ENCODE peak calls at places on chromosomes 3 and 15, in five cellular contexts. One of them, this sample, is unnamed.

GRCh38 chr15:60679256-60679655 is 200.3 kb upstream of the ICE2 start:
- DNase-seq in fibroblast of pulmonary artery: no peak
- DNase-seq in body of pancreas: no peak
- DNase-seq in astrocyte: peak; percentile 72
- DNase-seq in tibial nerve: no peak
- DNase-seq in this sample: no peak

GRCh38 chr3:123335007-123335670 is 113.8 kb downstream of the ADCY5 start:
- DNase-seq in tibial nerve: no peak
- DNase-seq in body of pancreas: no peak
- DNase-seq in astrocyte: no peak
- DNase-seq in fibroblast of pulmonary artery: no peak
- DNase-seq in this sample: no peak

GRCh38 chr3:79767194-79767952 is 425 bp downstream of the ROBO1 start:
- DNase-seq in astrocyte: peak; percentile 14
- DNase-seq in fibroblast of pulmonary artery: peak; percentile 4
- DNase-seq in tibial nerve: no peak
- DNase-seq in body of pancreas: no peak
- DNase-seq in this sample: no peak

GRCh38 chr3:50388021-50388719 is 28.8 kb upstream of the TMEM115 start:
- DNase-seq in body of pancreas: peak; percentile 73
- DNase-seq in astrocyte: no peak
- DNase-seq in fibroblast of pulmonary artery: no peak
- DNase-seq in tibial nerve: no peak
- DNase-seq in this sample: no peak

GRCh38 chr3:134473868-134474546 is 11.8 kb downstream of the ANAPC13 start:
- DNase-seq in astrocyte: peak; percentile 71
- DNase-seq in fibroblast of pulmonary artery: peak; percentile 82
- DNase-seq in tibial nerve: peak; percentile 76
- DNase-seq in body of pancreas: peak; percentile 83
- DNase-seq in this sample: no peak

GRCh38 chr15:53837263-53837662 is 77.8 kb upstream of the WDR72 start:
- DNase-seq in body of pancreas: peak; percentile 84
- DNase-seq in astrocyte: no peak
- DNase-seq in fibroblast of pulmonary artery: no peak
- DNase-seq in tibial nerve: no peak
- DNase-seq in this sample: no peak

GRCh38 chr15:69468241-69469121 is 15.9 kb downstream of the RPLP1 start:
- DNase-seq in astrocyte: peak; percentile 91
- DNase-seq in body of pancreas: peak; percentile 53
- DNase-seq in fibroblast of pulmonary artery: peak; percentile 33
- DNase-seq in tibial nerve: no peak
- DNase-seq in this sample: no peak

GRCh38 chr3:66582721-66583141 is 81.9 kb upstream of the LRIG1 start:
- DNase-seq in body of pancreas: no peak
- DNase-seq in fibroblast of pulmonary artery: no peak
- DNase-seq in astrocyte: peak; percentile 44
- DNase-seq in tibial nerve: peak; percentile 25
- DNase-seq in this sample: peak; percentile 72

GRCh38 chr3:196499061-196499460 is 4.5 kb downstream of the RNF168 start:
- DNase-seq in body of pancreas: no peak
- DNase-seq in fibroblast of pulmonary artery: peak; percentile 21
- DNase-seq in astrocyte: peak; percentile 75
- DNase-seq in tibial nerve: no peak
- DNase-seq in this sample: no peak

GRCh38 chr3:131998027-131998426 is 36.8 kb downstream of the CPNE4 start:
- DNase-seq in astrocyte: no peak
- DNase-seq in tibial nerve: no peak
- DNase-seq in body of pancreas: no peak
- DNase-seq in fibroblast of pulmonary artery: no peak
- DNase-seq in this sample: no peak

GRCh38 chr15:68888419-68888818 is 41.9 kb upstream of the SPESP1 start:
- DNase-seq in fibroblast of pulmonary artery: no peak
- DNase-seq in tibial nerve: no peak
- DNase-seq in body of pancreas: no peak
- DNase-seq in astrocyte: no peak
- DNase-seq in this sample: no peak

GRCh38 chr3:127525373-127525772 is 65.2 kb downstream of the TPRA1 start:
- DNase-seq in body of pancreas: no peak
- DNase-seq in fibroblast of pulmonary artery: peak; percentile 75
- DNase-seq in astrocyte: peak; percentile 80
- DNase-seq in tibial nerve: no peak
- DNase-seq in this sample: no peak

GRCh38 chr15:100516592-100517489 is 11.9 kb downstream of the CERS3 start:
- DNase-seq in astrocyte: no peak
- DNase-seq in fibroblast of pulmonary artery: no peak
- DNase-seq in body of pancreas: peak; percentile 24
- DNase-seq in tibial nerve: no peak
- DNase-seq in this sample: no peak

GRCh38 chr3:28077566-28077965 is 163.9 kb upstream of the CMC1 start:
- DNase-seq in astrocyte: peak; percentile 3
- DNase-seq in body of pancreas: peak; percentile 53
- DNase-seq in fibroblast of pulmonary artery: peak; percentile 47
- DNase-seq in tibial nerve: no peak
- DNase-seq in this sample: no peak

GRCh38 chr3:184538600-184539431 is 22.8 kb upstream of the EPHB3 start:
- DNase-seq in tibial nerve: no peak
- DNase-seq in astrocyte: no peak
- DNase-seq in fibroblast of pulmonary artery: no peak
- DNase-seq in body of pancreas: no peak
- DNase-seq in this sample: no peak

GRCh38 chr3:48633256-48633655 is 2.0 kb downstream of the SLC26A6 start:
- DNase-seq in tibial nerve: no peak
- DNase-seq in astrocyte: no peak
- DNase-seq in body of pancreas: no peak
- DNase-seq in fibroblast of pulmonary artery: no peak
- DNase-seq in this sample: no peak

GRCh38 chr3:146162561-146162960 is 1.6 kb upstream of the PLOD2 start:
- DNase-seq in body of pancreas: peak; percentile 22
- DNase-seq in tibial nerve: no peak
- DNase-seq in astrocyte: no peak
- DNase-seq in fibroblast of pulmonary artery: no peak
- DNase-seq in this sample: no peak

GRCh38 chr3:198113219-198114053 is 153.4 kb downstream of the LMLN start:
- DNase-seq in body of pancreas: no peak
- DNase-seq in tibial nerve: no peak
- DNase-seq in astrocyte: no peak
- DNase-seq in fibroblast of pulmonary artery: no peak
- DNase-seq in this sample: no peak

GRCh38 chr15:94400521-94401290 is 169.3 kb downstream of the MCTP2 start:
- DNase-seq in astrocyte: no peak
- DNase-seq in body of pancreas: no peak
- DNase-seq in tibial nerve: no peak
- DNase-seq in fibroblast of pulmonary artery: no peak
- DNase-seq in this sample: no peak

GRCh38 chr3:54882114-54882833 is 45.6 kb downstream of the LRTM1 start:
- DNase-seq in tibial nerve: no peak
- DNase-seq in body of pancreas: no peak
- DNase-seq in astrocyte: peak; percentile 98
- DNase-seq in fibroblast of pulmonary artery: peak; percentile 92
- DNase-seq in this sample: no peak

GRCh38 chr3:197558000-197558399 is 2.2 kb upstream of the BDH1 start:
- DNase-seq in tibial nerve: no peak
- DNase-seq in body of pancreas: no peak
- DNase-seq in astrocyte: no peak
- DNase-seq in fibroblast of pulmonary artery: no peak
- DNase-seq in this sample: no peak

GRCh38 chr15:68957686-68958085 is 27.4 kb downstream of the SPESP1 start:
- DNase-seq in tibial nerve: no peak
- DNase-seq in astrocyte: no peak
- DNase-seq in fibroblast of pulmonary artery: no peak
- DNase-seq in body of pancreas: no peak
- DNase-seq in this sample: no peak

GRCh38 chr15:91228391-91228790 is 128.3 kb downstream of the SV2B start:
- DNase-seq in body of pancreas: no peak
- DNase-seq in astrocyte: no peak
- DNase-seq in fibroblast of pulmonary artery: no peak
- DNase-seq in tibial nerve: no peak
- DNase-seq in this sample: no peak

GRCh38 chr3:126835472-126836219 is 131.6 kb downstream of the CHCHD6 start:
- DNase-seq in fibroblast of pulmonary artery: peak; percentile 55
- DNase-seq in body of pancreas: no peak
- DNase-seq in tibial nerve: no peak
- DNase-seq in astrocyte: peak; percentile 59
- DNase-seq in this sample: no peak

GRCh38 chr15:86725628-86726027 is 646.0 kb downstream of the AGBL1 start:
- DNase-seq in fibroblast of pulmonary artery: no peak
- DNase-seq in astrocyte: no peak
- DNase-seq in body of pancreas: no peak
- DNase-seq in tibial nerve: no peak
- DNase-seq in this sample: no peak

GRCh38 chr3:54563661-54564200 is 364.1 kb downstream of the LRTM1 start:
- DNase-seq in tibial nerve: no peak
- DNase-seq in body of pancreas: no peak
- DNase-seq in fibroblast of pulmonary artery: no peak
- DNase-seq in astrocyte: no peak
- DNase-seq in this sample: no peak

GRCh38 chr15:51735611-51736010 is 1.8 kb downstream of the LYSMD2 start:
- DNase-seq in tibial nerve: no peak
- DNase-seq in fibroblast of pulmonary artery: no peak
- DNase-seq in astrocyte: no peak
- DNase-seq in body of pancreas: no peak
- DNase-seq in this sample: no peak

GRCh38 chr3:14413381-14414071 is 11.1 kb downstream of the SLC6A6 start:
- DNase-seq in tibial nerve: no peak
- DNase-seq in body of pancreas: no peak
- DNase-seq in fibroblast of pulmonary artery: no peak
- DNase-seq in astrocyte: no peak
- DNase-seq in this sample: no peak

GRCh38 chr15:73560501-73561117 is 72.6 kb downstream of the NPTN start:
- DNase-seq in tibial nerve: no peak
- DNase-seq in fibroblast of pulmonary artery: peak; percentile 89
- DNase-seq in body of pancreas: no peak
- DNase-seq in astrocyte: peak; percentile 42
- DNase-seq in this sample: peak; percentile 34

GRCh38 chr3:74613566-74613965 is 893 bp downstream of the CNTN3 start:
- DNase-seq in fibroblast of pulmonary artery: no peak
- DNase-seq in body of pancreas: peak; percentile 67
- DNase-seq in astrocyte: no peak
- DNase-seq in tibial nerve: no peak
- DNase-seq in this sample: no peak

GRCh38 chr3:69137006-69137405 is 14.6 kb upstream of the LMOD3 start:
- DNase-seq in astrocyte: peak; percentile 4
- DNase-seq in fibroblast of pulmonary artery: peak; percentile 9
- DNase-seq in tibial nerve: no peak
- DNase-seq in body of pancreas: no peak
- DNase-seq in this sample: no peak

DNA sequence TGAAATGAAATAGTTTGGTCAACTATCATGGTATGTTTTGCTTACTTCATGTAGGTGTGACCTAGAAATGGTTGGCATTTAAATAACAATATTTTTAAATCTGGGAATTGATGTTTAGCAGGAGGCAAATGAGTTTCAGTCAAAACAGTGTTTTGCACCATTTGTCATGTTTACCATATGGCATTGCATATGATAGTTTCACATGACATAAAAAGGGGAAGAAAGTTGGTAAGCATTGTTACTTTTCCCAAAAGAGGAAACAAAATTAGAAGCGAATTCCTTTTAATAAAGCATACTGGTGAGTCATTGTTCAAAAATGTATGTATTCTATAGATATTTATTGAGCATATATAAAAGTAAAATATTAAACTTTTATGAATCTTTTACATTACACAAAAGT is 2.3 kb downstream of the RNF13 start:
- DNase-seq in fibroblast of pulmonary artery: no peak
- DNase-seq in tibial nerve: no peak
- DNase-seq in body of pancreas: no peak
- DNase-seq in astrocyte: no peak
- DNase-seq in this sample: no peak
- H3K4me3 ChIP-seq in fibroblast of pulmonary artery: no peak overlapping the region
- H3K4me3 ChIP-seq in tibial nerve: no peak overlapping the region
- H3K4me3 ChIP-seq in body of pancreas: no peak overlapping the region
- H3K4me3 ChIP-seq in astrocyte: no peak overlapping the region
- H3K4me3 ChIP-seq in this sample: no peak overlapping the region

GRCh38 chr3:81995334-81995733 is 233.9 kb upstream of the GBE1 start:
- DNase-seq in fibroblast of pulmonary artery: no peak
- DNase-seq in astrocyte: no peak
- DNase-seq in body of pancreas: peak; percentile 9
- DNase-seq in tibial nerve: no peak
- DNase-seq in this sample: no peak
- TF ChIP-seq CTCF in fibroblast of pulmonary artery: no peak
- TF ChIP-seq CTCF in astrocyte: no peak
- TF ChIP-seq CTCF in body of pancreas: no peak
- TF ChIP-seq CTCF in tibial nerve: no peak
- TF ChIP-seq CTCF in this sample: no peak

DNA sequence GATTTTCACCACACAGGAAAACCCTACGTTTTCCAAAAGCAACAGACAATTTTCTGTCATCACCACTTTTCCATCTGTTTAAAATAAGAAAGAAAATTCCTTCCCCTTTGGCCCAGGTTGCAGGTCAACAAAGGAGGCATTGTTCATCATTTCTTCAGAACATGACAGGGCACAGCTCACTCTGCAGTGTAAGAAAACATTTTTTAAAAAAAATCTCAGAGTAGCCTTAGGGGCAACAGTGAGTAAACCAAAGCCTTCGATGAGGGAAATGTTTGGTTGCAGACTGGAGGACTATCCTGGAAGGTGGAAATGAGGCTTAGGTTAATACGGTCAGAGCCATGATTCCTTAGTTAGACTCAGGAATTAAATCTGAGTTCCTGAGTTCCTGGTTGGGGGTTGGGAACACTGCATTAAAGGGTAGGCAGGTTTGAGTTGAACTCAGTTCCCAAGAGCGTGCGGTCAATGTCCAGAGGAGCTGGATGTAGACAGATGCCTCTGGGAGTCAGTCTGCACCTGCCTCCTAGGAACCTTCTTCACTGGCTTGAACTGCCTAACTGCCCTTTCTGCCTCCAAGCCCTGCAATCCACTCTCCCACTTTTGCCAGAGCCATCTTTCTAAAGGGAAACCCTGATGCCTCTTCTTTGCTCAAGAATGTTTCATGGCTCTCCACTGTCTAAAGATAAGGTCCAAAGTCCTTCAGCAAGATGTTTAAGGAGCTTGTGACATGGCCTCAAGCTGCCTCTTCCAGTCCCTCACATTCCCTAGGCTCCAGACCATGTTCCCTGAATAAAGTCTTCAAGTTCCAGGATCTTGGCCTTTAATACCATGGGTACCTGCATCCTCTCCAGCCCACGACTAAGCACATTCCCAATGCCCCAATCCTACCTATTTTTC is 3.2 kb upstream of the HES1 start:
- DNase-seq in fibroblast of pulmonary artery: no peak
- DNase-seq in tibial nerve: no peak
- DNase-seq in astrocyte: no peak
- DNase-seq in body of pancreas: no peak
- DNase-seq in this sample: no peak
- H3K4me3 ChIP-seq in fibroblast of pulmonary artery: no peak overlapping the region
- H3K4me3 ChIP-seq in tibial nerve: no peak overlapping the region
- H3K4me3 ChIP-seq in astrocyte: no peak overlapping the region
- H3K4me3 ChIP-seq in body of pancreas: no peak overlapping the region
- H3K4me3 ChIP-seq in this sample: no peak overlapping the region

DNA sequence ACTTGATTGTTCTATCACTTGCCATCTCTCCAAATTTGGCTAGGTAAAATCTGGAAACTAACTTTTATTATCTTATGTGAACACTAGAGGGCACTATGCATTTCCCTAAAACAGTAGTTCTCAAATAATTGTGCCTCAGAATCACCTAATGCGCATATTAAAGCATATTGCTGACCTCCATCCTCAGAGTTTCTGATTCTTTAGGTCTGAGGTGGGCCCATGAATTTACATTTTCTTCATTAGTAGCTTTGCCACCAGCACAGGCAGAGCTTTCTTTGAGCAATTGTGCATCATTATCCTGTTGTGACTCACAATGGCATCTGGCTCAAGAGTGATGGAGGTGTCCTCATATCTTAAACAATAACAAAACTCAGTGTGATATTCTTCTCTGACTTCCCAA is 17.5 kb upstream of the BCHE start:
- DNase-seq in body of pancreas: no peak
- DNase-seq in fibroblast of pulmonary artery: peak; percentile 38
- DNase-seq in tibial nerve: no peak
- DNase-seq in astrocyte: peak; percentile 16
- DNase-seq in this sample: no peak
- TF ChIP-seq CTCF in body of pancreas: peak; percentile 35
- TF ChIP-seq CTCF in fibroblast of pulmonary artery: peak; percentile 60
- TF ChIP-seq CTCF in tibial nerve: peak; percentile 12
- TF ChIP-seq CTCF in astrocyte: peak; percentile 52
- TF ChIP-seq CTCF in this sample: peak; percentile 36